ENCODE peak calls at places on chromosomes 7 and 10, in ten cellular contexts. B is Calu3; F is T-helper 1 cell; C is NCI-H1092 treated with DMSO at 0.1 percent for 48 hours; I is omental fat pad; G is DMS153; H is epithelial cell of esophagus; E is HCEC 1CT; Y is stimulated activated CD8-positive, alpha-beta memory T cell treated with anti-CD3 and anti-CD28 coated beads, Interleukin-7, amount 100 ng/mL, for 4 hours; O is NCI-H1417. W is an unnamed sample.

GRCh38 chr7:1164436-1164835 is 4.4 kb upstream of the ZFAND2A start:
- DNase-seq in E (no peak), C (no peak), B (no peak), Y (no peak), H (no peak), O (no peak), I (no peak), G (no peak), F (no peak), W (no peak)

GRCh38 chr10:129934196-129934925 is 29.7 kb downstream of the EBF3 start:
- DNase-seq in B (no peak), C (no peak), O (no peak), E (no peak), Y (no peak), F (no peak), H (no peak), I (no peak), G (no peak), W (no peak)

GRCh38 chr10:103457176-103457712 is 1.5 kb downstream of the CALHM1 start:
- DNase-seq in Y (no peak), F (no peak), I (no peak), C (no peak), H (no peak), E (no peak), B (no peak), G (no peak), O (no peak), W (no peak)

GRCh38 chr7:148978091-148978490 is 50.2 kb downstream of the PDIA4 start:
- DNase-seq in E (no peak), G (no peak), Y (no peak), H (no peak), F (no peak), B (no peak), O (no peak), C (no peak), I (no peak), W (no peak)

GRCh38 chr7:55476071-55476803 is 96.1 kb downstream of the VOPP1 start:
- DNase-seq in G (no peak), E (no peak), C (no peak), H (no peak), O (no peak), B (no peak), Y (no peak), F (no peak), I (no peak), W (no peak)

GRCh38 chr10:61244261-61244775 is 208.9 kb downstream of the TMEM26 start:
- DNase-seq in Y (no peak), C (no peak), F (no peak), I (no peak), H (no peak), O (no peak), E (no peak), G (no peak), B (no peak), W (no peak)

GRCh38 chr7:148397056-148397455 is 193.5 kb upstream of the C7orf33 start:
- DNase-seq in F (no peak), B (no peak), G (no peak), O (no peak), E (no peak), I (no peak), H (no peak), Y (no peak), C (no peak), W (no peak)

GRCh38 chr7:78020131-78020873 is 221.7 kb downstream of the PHTF2 start:
- DNase-seq in I (no peak), B (peak), O (peak), H (peak), Y (no peak), G (peak), C (peak), F (peak), E (peak), W (peak)

GRCh38 chr7:30445770-30446169 is 32.8 kb downstream of the NOD1 start:
- DNase-seq in Y (peak), B (no peak), H (no peak), C (peak), I (peak), G (peak), F (peak), O (no peak), E (no peak), W (peak)

GRCh38 chr10:73044378-73045285 is 52.0 kb downstream of the P4HA1 start:
- DNase-seq in G (no peak), Y (no peak), B (no peak), C (no peak), E (peak), I (no peak), F (no peak), H (peak), O (no peak), W (no peak)

GRCh38 chr7:120856621-120857352 is 1.2 kb downstream of the TSPAN12 start:
- DNase-seq in H (peak), I (no peak), O (peak), F (no peak), Y (no peak), B (peak), G (peak), E (no peak), C (peak), W (peak)

GRCh38 chr7:105831824-105832535 is 44.4 kb downstream of the ATXN7L1 start:
- DNase-seq in G (no peak), E (peak), O (no peak), H (no peak), F (no peak), B (no peak), C (no peak), Y (no peak), I (no peak), W (no peak)

GRCh38 chr7:80307251-80307856 is 172.7 kb downstream of the GNAI1 start:
- DNase-seq in E (peak), B (no peak), F (no peak), Y (no peak), G (no peak), O (no peak), C (no peak), I (no peak), H (peak), W (no peak)

W was measured in ascending aorta.